ENCODE peak calls at places on chromosomes 7 and 10, in six cellular contexts. One of them, this sample, is unnamed. For H3K27me3, the result is how much of the 10 kb centered on the place peaks cover.

GRCh38 chr10:125159486-125159931 is 854 bp downstream of the CTBP2 start:
- DNase-seq in psoas muscle: peak
- DNase-seq in SJSA1: peak
- DNase-seq in uterus: peak
- DNase-seq in ovary: peak
- DNase-seq in neuronal stem cell: no peak
- DNase-seq in this sample: no peak

GRCh38 chr7:132117181-132117580 is 459.1 kb downstream of the PLXNA4 start:
- DNase-seq in psoas muscle: no peak
- DNase-seq in SJSA1: no peak
- DNase-seq in uterus: no peak
- DNase-seq in ovary: no peak
- DNase-seq in neuronal stem cell: no peak
- DNase-seq in this sample: no peak

GRCh38 chr7:134446446-134446845 is 12.5 kb downstream of the AKR1B1 start:
- DNase-seq in psoas muscle: no peak
- DNase-seq in SJSA1: no peak
- DNase-seq in uterus: no peak
- DNase-seq in ovary: no peak
- DNase-seq in neuronal stem cell: no peak
- DNase-seq in this sample: peak

GRCh38 chr7:134290286-134290685 is 26.4 kb downstream of the SLC35B4 start:
- DNase-seq in psoas muscle: no peak
- DNase-seq in SJSA1: no peak
- DNase-seq in uterus: no peak
- DNase-seq in ovary: no peak
- DNase-seq in neuronal stem cell: no peak
- DNase-seq in this sample: no peak

GRCh38 chr7:80387634-80388033 is 124.2 kb downstream of the GNAT3 start:
- DNase-seq in psoas muscle: no peak
- DNase-seq in SJSA1: no peak
- DNase-seq in uterus: no peak
- DNase-seq in ovary: no peak
- DNase-seq in neuronal stem cell: no peak
- DNase-seq in this sample: no peak

GRCh38 chr7:130356121-130356759 is 11.6 kb downstream of the CPA5 start:
- DNase-seq in psoas muscle: peak
- DNase-seq in SJSA1: peak
- DNase-seq in uterus: peak
- DNase-seq in ovary: peak
- DNase-seq in neuronal stem cell: peak
- DNase-seq in this sample: peak

GRCh38 chr7:124369310-124369709 is 336.4 kb upstream of the TMEM229A start:
- DNase-seq in psoas muscle: no peak
- DNase-seq in SJSA1: no peak
- DNase-seq in uterus: no peak
- DNase-seq in ovary: no peak
- DNase-seq in neuronal stem cell: peak
- DNase-seq in this sample: no peak

GRCh38 chr10:72564596-72564995 is 61.3 kb downstream of the MICU1 start:
- DNase-seq in psoas muscle: no peak
- DNase-seq in SJSA1: no peak
- DNase-seq in uterus: no peak
- DNase-seq in ovary: no peak
- DNase-seq in neuronal stem cell: no peak
- DNase-seq in this sample: no peak

GRCh38 chr7:48671656-48672055 is 252.7 kb upstream of the CDC14C start:
- DNase-seq in psoas muscle: no peak
- DNase-seq in SJSA1: no peak
- DNase-seq in uterus: no peak
- DNase-seq in ovary: no peak
- DNase-seq in neuronal stem cell: no peak
- DNase-seq in this sample: no peak

GRCh38 chr10:106573106-106573505 is 591.4 kb downstream of the SORCS1 start:
- DNase-seq in psoas muscle: no peak
- DNase-seq in SJSA1: peak
- DNase-seq in uterus: no peak
- DNase-seq in ovary: no peak
- DNase-seq in neuronal stem cell: no peak
- DNase-seq in this sample: no peak

GRCh38 chr10:1147810-1148209 is 91.6 kb downstream of the WDR37 start:
- DNase-seq in psoas muscle: no peak
- DNase-seq in SJSA1: no peak
- DNase-seq in uterus: no peak
- DNase-seq in ovary: no peak
- DNase-seq in neuronal stem cell: no peak
- DNase-seq in this sample: no peak

GRCh38 chr7:74674166-74674565 is 16.6 kb downstream of the GTF2I start:
- DNase-seq in psoas muscle: no peak
- DNase-seq in SJSA1: no peak
- DNase-seq in uterus: no peak
- DNase-seq in ovary: no peak
- DNase-seq in neuronal stem cell: no peak
- DNase-seq in this sample: peak

GRCh38 chr7:157307534-157307838 is 29.3 kb upstream of the DNAJB6 start:
- DNase-seq in psoas muscle: no peak
- DNase-seq in SJSA1: no peak
- DNase-seq in uterus: no peak
- DNase-seq in ovary: no peak
- DNase-seq in neuronal stem cell: no peak
- DNase-seq in this sample: no peak

GRCh38 chr7:78607099-78607498 is 808.5 kb downstream of the PHTF2 start:
- DNase-seq in psoas muscle: no peak
- DNase-seq in SJSA1: no peak
- DNase-seq in uterus: no peak
- DNase-seq in ovary: no peak
- DNase-seq in neuronal stem cell: no peak
- DNase-seq in this sample: no peak

GRCh38 chr10:63494951-63495350 is 26.2 kb upstream of the REEP3 start:
- DNase-seq in psoas muscle: no peak
- DNase-seq in SJSA1: peak
- DNase-seq in uterus: no peak
- DNase-seq in ovary: no peak
- DNase-seq in neuronal stem cell: no peak
- DNase-seq in this sample: no peak

GRCh38 chr7:80611779-80612178 is 26.7 kb upstream of the CD36 start:
- DNase-seq in psoas muscle: peak
- DNase-seq in SJSA1: peak
- DNase-seq in uterus: no peak
- DNase-seq in ovary: peak
- DNase-seq in neuronal stem cell: no peak
- DNase-seq in this sample: no peak

GRCh38 chr10:7819126-7819470 is 793 bp downstream of the TAF3 start:
- DNase-seq in psoas muscle: peak
- DNase-seq in SJSA1: peak
- DNase-seq in uterus: no peak
- DNase-seq in ovary: no peak
- DNase-seq in neuronal stem cell: peak
- DNase-seq in this sample: peak

GRCh38 chr7:87934699-87935372 is 785 bp downstream of the ADAM22 start:
- DNase-seq in psoas muscle: peak
- DNase-seq in SJSA1: peak
- DNase-seq in uterus: peak
- DNase-seq in ovary: peak
- DNase-seq in neuronal stem cell: peak
- DNase-seq in this sample: no peak

GRCh38 chr7:289756-290553 is at the start of gene FOXL3:
- DNase-seq in psoas muscle: no peak
- DNase-seq in SJSA1: no peak
- DNase-seq in uterus: no peak
- DNase-seq in ovary: peak
- DNase-seq in neuronal stem cell: no peak
- DNase-seq in this sample: no peak

GRCh38 chr10:35042783-35043182 is 47.4 kb downstream of the CUL2 start:
- DNase-seq in psoas muscle: no peak
- DNase-seq in SJSA1: no peak
- DNase-seq in uterus: no peak
- DNase-seq in ovary: no peak
- DNase-seq in neuronal stem cell: no peak
- DNase-seq in this sample: no peak

GRCh38 chr7:98722402-98722801 is 105.3 kb downstream of the NPTX2 start:
- DNase-seq in psoas muscle: no peak
- DNase-seq in SJSA1: no peak
- DNase-seq in uterus: no peak
- DNase-seq in ovary: no peak
- DNase-seq in neuronal stem cell: no peak
- DNase-seq in this sample: no peak

GRCh38 chr10:98397089-98397600 is 17.8 kb downstream of the PYROXD2 start:
- DNase-seq in psoas muscle: no peak
- DNase-seq in SJSA1: no peak
- DNase-seq in uterus: no peak
- DNase-seq in ovary: no peak
- DNase-seq in neuronal stem cell: no peak
- DNase-seq in this sample: no peak

GRCh38 chr10:123140164-123140982 is 4.6 kb downstream of the HMX3 start:
- DNase-seq in psoas muscle: no peak
- DNase-seq in SJSA1: no peak
- DNase-seq in uterus: no peak
- DNase-seq in ovary: no peak
- DNase-seq in neuronal stem cell: no peak
- DNase-seq in this sample: peak

GRCh38 chr10:123139165-123139520 is 3.4 kb downstream of the HMX3 start:
- DNase-seq in psoas muscle: no peak
- DNase-seq in SJSA1: no peak
- DNase-seq in uterus: no peak
- DNase-seq in ovary: no peak
- DNase-seq in neuronal stem cell: no peak
- DNase-seq in this sample: no peak

GRCh38 chr10:123141791-123142700 is 5.9 kb upstream of the HMX2 start:
- DNase-seq in psoas muscle: no peak
- DNase-seq in SJSA1: no peak
- DNase-seq in uterus: no peak
- DNase-seq in ovary: no peak
- DNase-seq in neuronal stem cell: no peak
- DNase-seq in this sample: peak

GRCh38 chr10:123140983-123141390 is 5.2 kb downstream of the HMX3 start:
- DNase-seq in psoas muscle: no peak
- DNase-seq in SJSA1: no peak
- DNase-seq in uterus: no peak
- DNase-seq in ovary: no peak
- DNase-seq in neuronal stem cell: no peak
- DNase-seq in this sample: peak

GRCh38 chr10:123139521-123140163 is 3.9 kb downstream of the HMX3 start:
- DNase-seq in psoas muscle: no peak
- DNase-seq in SJSA1: no peak
- DNase-seq in uterus: no peak
- DNase-seq in ovary: no peak
- DNase-seq in neuronal stem cell: no peak
- DNase-seq in this sample: peak
- H3K27me3 ChIP-seq in psoas muscle: half or more
- H3K27me3 ChIP-seq in SJSA1: under half
- H3K27me3 ChIP-seq in uterus: under half
- H3K27me3 ChIP-seq in ovary: under half
- H3K27me3 ChIP-seq in neuronal stem cell: half or more
- H3K27me3 ChIP-seq in this sample: half or more

DNA sequence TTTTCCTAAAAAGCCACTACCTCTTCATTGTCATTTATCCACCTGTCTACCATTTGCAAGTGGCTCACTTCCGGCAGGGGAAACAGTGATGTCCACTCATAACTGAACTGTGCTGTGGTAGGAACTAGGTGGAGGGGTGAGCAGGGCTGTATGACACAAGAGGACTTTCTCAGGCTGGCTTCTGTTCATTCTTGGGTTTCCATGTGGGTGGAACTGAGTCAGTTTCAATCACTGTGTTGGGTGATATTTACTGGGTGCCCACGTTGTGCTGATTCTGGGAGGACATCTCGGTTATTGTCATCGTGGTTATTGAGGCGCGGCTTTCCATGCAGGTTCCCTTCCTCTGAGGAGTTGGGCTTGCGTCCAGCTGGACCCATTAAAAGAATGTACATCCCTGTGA is 38.8 kb downstream of the RAMP3 start:
- DNase-seq in psoas muscle: peak
- DNase-seq in SJSA1: no peak
- DNase-seq in uterus: no peak
- DNase-seq in ovary: no peak
- DNase-seq in neuronal stem cell: no peak
- DNase-seq in this sample: no peak
- H3K27me3 ChIP-seq in psoas muscle: under half
- H3K27me3 ChIP-seq in SJSA1: under half
- H3K27me3 ChIP-seq in uterus: under half
- H3K27me3 ChIP-seq in ovary: under half
- H3K27me3 ChIP-seq in neuronal stem cell: under half
- H3K27me3 ChIP-seq in this sample: under half

DNA sequence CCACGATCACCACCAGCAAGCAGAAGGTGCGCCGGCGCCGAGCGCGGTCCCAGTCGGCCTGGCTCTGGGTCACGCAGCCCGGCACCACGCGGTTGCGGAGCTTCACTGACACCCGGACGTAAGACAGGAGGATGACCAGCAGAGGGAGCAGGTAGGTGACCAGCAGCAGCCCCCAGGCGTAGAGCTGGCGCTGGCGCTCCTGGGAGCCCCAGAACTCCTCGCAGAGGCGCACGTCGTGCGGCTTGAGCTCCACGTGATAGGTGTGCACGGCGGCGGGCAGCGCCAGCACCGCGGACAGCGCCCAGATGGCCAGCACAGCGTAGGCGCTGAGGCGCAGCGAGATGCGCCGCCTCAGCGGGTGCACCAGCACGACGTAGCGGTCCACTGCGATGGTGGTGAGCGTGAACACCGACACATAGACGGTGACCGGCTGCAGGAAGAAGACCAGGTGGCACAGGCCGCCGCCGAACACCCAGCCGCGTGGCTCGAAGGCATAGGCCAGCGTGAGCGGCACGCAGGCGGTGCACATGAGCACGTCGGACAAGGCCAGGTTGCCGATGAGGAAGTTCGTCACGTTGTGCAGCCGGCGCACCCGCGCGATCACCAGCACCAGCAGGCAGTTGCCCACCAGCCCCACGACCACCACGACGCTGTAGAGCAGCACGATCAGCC is 920 bp downstream of the PRLHR start:
- DNase-seq in psoas muscle: peak
- DNase-seq in SJSA1: no peak
- DNase-seq in uterus: peak
- DNase-seq in ovary: peak
- DNase-seq in neuronal stem cell: peak
- DNase-seq in this sample: no peak
- H3K27me3 ChIP-seq in psoas muscle: under half
- H3K27me3 ChIP-seq in SJSA1: under half
- H3K27me3 ChIP-seq in uterus: under half
- H3K27me3 ChIP-seq in ovary: under half
- H3K27me3 ChIP-seq in neuronal stem cell: under half
- H3K27me3 ChIP-seq in this sample: under half

GRCh38 chr10:101284171-101285092 is 55.2 kb upstream of the LBX1 start:
- DNase-seq in psoas muscle: no peak
- DNase-seq in SJSA1: no peak
- DNase-seq in uterus: no peak
- DNase-seq in ovary: peak
- DNase-seq in neuronal stem cell: no peak
- DNase-seq in this sample: no peak

GRCh38 chr10:101285093-101285463 is 55.8 kb upstream of the LBX1 start:
- DNase-seq in psoas muscle: no peak
- DNase-seq in SJSA1: no peak
- DNase-seq in uterus: no peak
- DNase-seq in ovary: no peak
- DNase-seq in neuronal stem cell: no peak
- DNase-seq in this sample: no peak

GRCh38 chr10:101280511-101280910 is 51.2 kb upstream of the LBX1 start:
- DNase-seq in psoas muscle: no peak
- DNase-seq in SJSA1: no peak
- DNase-seq in uterus: no peak
- DNase-seq in ovary: no peak
- DNase-seq in neuronal stem cell: no peak
- DNase-seq in this sample: no peak

GRCh38 chr10:101283762-101284161 is 54.5 kb upstream of the LBX1 start:
- DNase-seq in psoas muscle: no peak
- DNase-seq in SJSA1: no peak
- DNase-seq in uterus: no peak
- DNase-seq in ovary: no peak
- DNase-seq in neuronal stem cell: no peak
- DNase-seq in this sample: no peak

GRCh38 chr10:101282937-101283336 is 53.7 kb upstream of the LBX1 start:
- DNase-seq in psoas muscle: no peak
- DNase-seq in SJSA1: no peak
- DNase-seq in uterus: no peak
- DNase-seq in ovary: no peak
- DNase-seq in neuronal stem cell: peak
- DNase-seq in this sample: no peak
- H3K27me3 ChIP-seq in psoas muscle: under half
- H3K27me3 ChIP-seq in SJSA1: half or more
- H3K27me3 ChIP-seq in uterus: under half
- H3K27me3 ChIP-seq in ovary: under half
- H3K27me3 ChIP-seq in neuronal stem cell: half or more
- H3K27me3 ChIP-seq in this sample: under half